ENCODE peak calls at places on chromosomes 1 and 21, in four cellular contexts. Y is psoas muscle; E is left ventricle myocardium inferior; Z is naive thymus-derived CD4-positive, alpha-beta T cell. H is an unnamed sample.

GRCh38 chr1:228352677-228353481 is 53.8 kb downstream of the TRIM11 start:
- DNase-seq in Y (peak; percentile 54), E (peak; percentile 15), Z (no peak), H (peak; percentile 16)

GRCh38 chr1:36479505-36480051 is 3.1 kb downstream of the CSF3R start:
- DNase-seq in Y (no peak), E (no peak), Z (no peak), H (no peak)

GRCh38 chr1:87603636-87604035 is 275.0 kb downstream of the LMO4 start:
- DNase-seq in Y (no peak), E (no peak), Z (no peak), H (no peak)

GRCh38 chr21:34190576-34191301 is 117.4 kb downstream of the MRPS6 start:
- DNase-seq in Y (no peak), E (no peak), Z (no peak), H (no peak)

GRCh38 chr1:36794460-36794859 is 239.9 kb downstream of the GRIK3 start:
- DNase-seq in Y (no peak), E (no peak), Z (no peak), H (no peak)

GRCh38 chr1:155092131-155092530 is 13.5 kb downstream of the EFNA3 start:
- DNase-seq in Y (no peak), E (no peak), Z (no peak), H (no peak)

GRCh38 chr1:31643976-31644559 is 608 bp downstream of the PEF1 start:
- DNase-seq in Y (no peak), E (no peak), Z (no peak), H (no peak)

GRCh38 chr1:203536981-203537455 is 43.1 kb downstream of the OPTC start:
- DNase-seq in Y (no peak), E (no peak), Z (no peak), H (no peak)

GRCh38 chr1:16913866-16914662 is 7.7 kb upstream of the CROCC start:
- DNase-seq in Y (peak; percentile 98), E (peak; percentile 90), Z (peak; percentile 96), H (peak; percentile 91)

GRCh38 chr1:165367375-165367993 is 11.0 kb upstream of the LMX1A start:
- DNase-seq in Y (peak; percentile 86), E (peak; percentile 80), Z (peak; percentile 74), H (peak; percentile 79)

GRCh38 chr1:248421384-248421783 is 18.5 kb downstream of the OR2T1 start:
- DNase-seq in Y (no peak), E (no peak), Z (no peak), H (no peak)

GRCh38 chr1:10253755-10254154 is 43.4 kb downstream of the KIF1B start:
- DNase-seq in Y (no peak), E (no peak), Z (no peak), H (no peak)

GRCh38 chr1:240426056-240426455 is 185.9 kb downstream of the GREM2 start:
- DNase-seq in Y (no peak), E (no peak), Z (no peak), H (no peak)

GRCh38 chr1:234778215-234779159 is 168.5 kb upstream of the IRF2BP2 start:
- DNase-seq in Y (peak; percentile 57), E (no peak), Z (no peak), H (no peak)

GRCh38 chr1:155218854-155219591 is 10.5 kb downstream of the MTX1 start:
- DNase-seq in Y (no peak), E (no peak), Z (no peak), H (no peak)

GRCh38 chr1:159829822-159830455 is 3.3 kb downstream of the SLAMF8 start:
- DNase-seq in Y (peak; percentile 64), E (peak; percentile 36), Z (no peak), H (no peak)

GRCh38 chr21:38487906-38488639 is 10.2 kb downstream of the ERG start:
- DNase-seq in Y (no peak), E (no peak), Z (no peak), H (no peak)
- H3K27ac ChIP-seq in Y (no peak overlapping the region), E (peak overlapping the region; percentile 45), Z (no peak overlapping the region), H (no peak overlapping the region)

GRCh38 chr1:195733826-195734225 is 874.4 kb downstream of the KCNT2 start:
- DNase-seq in Y (no peak), E (no peak), Z (no peak), H (no peak)
- H3K4me3 ChIP-seq in Y (no peak overlapping the region), E (no peak overlapping the region), Z (no peak overlapping the region), H (no peak overlapping the region)

DNA sequence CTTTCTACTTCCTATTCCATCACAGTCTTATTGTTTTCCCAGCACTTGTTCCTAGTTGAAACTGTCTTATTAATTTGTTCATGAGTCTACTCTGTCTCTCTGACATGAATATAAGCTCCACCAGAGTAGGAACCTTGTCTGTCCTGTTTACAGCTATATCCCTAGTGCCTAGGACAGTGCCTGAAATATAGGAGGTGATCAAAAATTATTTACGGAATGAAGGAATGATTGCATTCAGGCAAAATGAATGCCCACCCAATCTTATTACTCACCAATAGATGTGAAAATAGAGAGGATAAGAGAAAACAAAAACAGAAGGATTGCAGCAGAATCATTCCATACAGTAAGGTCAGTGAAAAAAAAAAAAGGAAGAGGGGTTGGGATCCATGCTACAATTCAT is 1.1 kb downstream of the TXNDC12 start:
- DNase-seq in Y (no peak), E (no peak), Z (no peak), H (no peak)
- H3K27ac ChIP-seq in Y (no peak overlapping the region), E (no peak overlapping the region), Z (peak overlapping the region; percentile 87), H (no peak overlapping the region)

GRCh38 chr1:246785536-246786111 is 61.4 kb downstream of the SCCPDH start:
- DNase-seq in Y (no peak), E (no peak), Z (no peak), H (peak; percentile 31)
- H3K4me3 ChIP-seq in Y (no peak overlapping the region), E (no peak overlapping the region), Z (no peak overlapping the region), H (no peak overlapping the region)

GRCh38 chr1:41727749-41728115 is 191.0 kb downstream of the HIVEP3 start:
- DNase-seq in Y (no peak), E (no peak), Z (no peak), H (no peak)
- H3K27ac ChIP-seq in Y (no peak overlapping the region), E (peak overlapping the region; percentile 44), Z (no peak overlapping the region), H (peak overlapping the region; percentile 12)

DNA sequence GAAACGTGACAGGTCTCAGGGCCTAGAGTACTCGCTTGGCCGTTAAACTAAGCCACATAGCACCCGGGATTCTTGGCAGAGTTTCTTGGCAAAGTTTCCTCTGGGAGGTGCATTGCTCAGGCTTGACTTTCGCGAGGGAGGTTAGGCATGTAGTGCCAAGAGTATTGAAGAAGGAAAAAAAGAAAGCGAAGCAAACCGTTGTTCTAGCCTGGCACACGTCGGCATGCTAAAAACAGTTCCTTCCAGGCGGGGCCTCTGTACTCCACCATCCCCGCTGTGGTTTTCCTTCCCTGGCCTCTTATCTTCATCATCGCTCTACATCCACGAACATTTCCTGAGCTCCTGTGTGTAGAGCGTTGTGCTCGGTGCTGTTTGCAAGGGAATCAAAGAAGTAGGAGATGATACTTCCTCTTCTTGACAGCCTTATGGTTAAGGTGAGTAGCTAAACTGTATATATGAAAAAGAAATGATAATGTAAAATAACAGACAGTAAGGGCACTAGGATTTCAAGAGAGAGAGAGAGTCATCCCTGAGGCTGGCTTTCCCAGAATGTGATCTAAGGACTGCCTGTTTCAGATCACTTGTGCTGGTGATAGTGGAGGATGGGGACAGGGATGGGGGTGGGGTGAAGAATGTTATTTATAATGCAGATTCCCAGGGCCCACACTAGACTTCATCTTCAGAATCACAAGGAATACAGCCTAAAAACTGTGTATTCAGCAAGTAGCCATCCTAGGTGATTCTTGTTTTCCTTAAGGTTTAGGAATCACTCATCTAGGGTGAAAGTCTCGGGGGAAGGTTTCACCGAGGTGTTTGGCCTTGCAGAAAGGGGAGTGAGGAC is 18.9 kb downstream of the RNF220 start:
- DNase-seq in Y (no peak), E (peak; percentile 47), Z (no peak), H (peak; percentile 67)
- H3K4me3 ChIP-seq in Y (peak overlapping the region; percentile 8), E (peak overlapping the region; percentile 35), Z (no peak overlapping the region), H (no peak overlapping the region)

DNA sequence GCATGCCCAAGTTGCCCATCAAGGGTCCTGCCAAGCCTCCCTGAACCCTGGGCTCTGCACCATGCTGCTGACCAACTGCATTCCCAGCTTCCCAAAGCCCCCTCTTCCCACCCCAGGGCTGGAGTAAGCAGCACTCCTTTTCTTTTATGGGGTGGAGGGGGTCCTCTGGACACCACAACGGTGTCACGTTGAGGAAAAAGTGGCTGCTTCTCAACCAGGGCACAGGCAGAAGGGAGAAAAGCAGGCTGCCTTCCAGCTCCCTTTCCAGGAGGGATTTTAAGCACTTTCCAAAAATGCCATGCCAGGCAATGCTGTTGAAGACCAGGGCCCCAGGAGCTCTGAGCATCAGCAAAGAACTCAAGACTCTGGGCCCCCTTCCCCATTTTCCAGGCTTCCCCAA is 691 bp downstream of the RIMS3 start:
- DNase-seq in Y (no peak), E (no peak), Z (no peak), H (no peak)
- H3K27ac ChIP-seq in Y (no peak overlapping the region), E (no peak overlapping the region), Z (peak overlapping the region; percentile 40), H (no peak overlapping the region)

DNA sequence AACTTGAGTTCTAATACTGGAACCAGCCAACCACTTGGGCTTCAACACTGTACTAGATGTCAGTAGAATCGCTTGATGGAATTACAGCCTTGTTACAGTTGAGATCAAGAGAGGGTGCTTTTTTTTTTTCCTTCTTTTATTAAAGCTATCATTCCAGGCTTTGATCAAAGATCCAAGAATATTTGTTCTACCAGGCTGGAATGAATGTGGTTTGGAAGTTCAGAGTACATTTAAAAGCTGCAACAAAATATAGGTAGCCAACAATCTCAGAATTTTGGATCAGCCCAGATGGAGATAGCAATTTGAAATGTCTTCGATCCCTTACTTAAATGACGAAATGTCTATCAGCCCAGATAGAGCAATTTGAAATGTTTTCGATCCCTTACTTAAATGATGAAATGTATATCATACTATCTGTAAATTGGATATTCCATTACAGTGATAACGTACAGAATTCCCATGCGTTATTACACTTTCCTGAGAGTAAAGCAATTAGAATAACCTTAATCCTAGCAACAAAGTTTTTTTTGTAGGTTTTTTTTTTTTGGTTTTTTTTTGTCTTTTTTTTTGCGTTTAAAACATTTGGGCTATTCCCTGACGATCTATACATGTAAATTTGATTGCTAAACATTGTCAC is 3.6 kb downstream of the ZNF281 start:
- DNase-seq in Y (no peak), E (no peak), Z (no peak), H (no peak)
- H3K4me3 ChIP-seq in Y (peak overlapping the region; percentile 97), E (peak overlapping the region; percentile 28), Z (no peak overlapping the region), H (no peak overlapping the region)

GRCh38 chr1:246317291-246317690 is 189.8 kb downstream of the SMYD3 start:
- DNase-seq in Y (no peak), E (no peak), Z (no peak), H (no peak)

GRCh38 chr1:246318622-246319021 is 188.5 kb downstream of the SMYD3 start:
- DNase-seq in Y (no peak), E (no peak), Z (no peak), H (no peak)

GRCh38 chr1:246320286-246320685 is 186.8 kb downstream of the SMYD3 start:
- DNase-seq in Y (no peak), E (no peak), Z (no peak), H (no peak)

GRCh38 chr1:246317723-246318359 is 189.2 kb downstream of the SMYD3 start:
- DNase-seq in Y (no peak), E (no peak), Z (no peak), H (no peak)

GRCh38 chr1:246319111-246319510 is 188.0 kb downstream of the SMYD3 start:
- DNase-seq in Y (no peak), E (no peak), Z (no peak), H (no peak)
- H3K27ac ChIP-seq in Y (no peak overlapping the region), E (no peak overlapping the region), Z (no peak overlapping the region), H (no peak overlapping the region)

GRCh38 chr1:108962681-108963051 is 618 bp downstream of the CLCC1 start:
- DNase-seq in Y (no peak), E (no peak), Z (peak; percentile 39), H (no peak)
- H3K4me3 ChIP-seq in Y (peak overlapping the region; percentile 73), E (peak overlapping the region; percentile 88), Z (peak overlapping the region; percentile 76), H (peak overlapping the region; percentile 85)

H was measured in heart left ventricle.